ENCODE peak calls at places on chromosomes 6 and 20, in six cellular contexts. L is NCI-H2107; C is sigmoid colon; U is activated CD8-positive, alpha-beta memory T cell treated with anti-CD3 and anti-CD28 coated beads, Interleukin-2, amount 50 U/mL, for 4 hours; B is NCI-H1092; P is memory B cell. E is an unnamed sample.

GRCh38 chr20:37755665-37756064 is 61.8 kb downstream of the CTNNBL1 start:
- DNase-seq in L (no peak), C (no peak), U (no peak), B (peak), P (no peak), E (no peak)

GRCh38 chr6:32188381-32189081 is 1.5 kb downstream of the PBX2 start:
- DNase-seq in L (no peak), C (peak), U (no peak), B (no peak), P (no peak), E (no peak)

GRCh38 chr6:57267586-57268293 is 45.6 kb upstream of the RAB23 start:
- DNase-seq in L (no peak), C (peak), U (peak), B (no peak), P (peak), E (peak)

GRCh38 chr6:170095273-170095976 is 195.5 kb downstream of the DLL1 start:
- DNase-seq in L (no peak), C (peak), U (no peak), B (no peak), P (no peak), E (no peak)

GRCh38 chr20:53281557-53282117 is 309.5 kb downstream of the TSHZ2 start:
- DNase-seq in L (no peak), C (no peak), U (no peak), B (no peak), P (no peak), E (no peak)

GRCh38 chr20:59598625-59599310 is 5.6 kb upstream of the PHACTR3 start:
- DNase-seq in L (peak), C (no peak), U (no peak), B (no peak), P (no peak), E (peak)

GRCh38 chr6:37713529-37714119 is 15.9 kb upstream of the MDGA1 start:
- DNase-seq in L (no peak), C (no peak), U (no peak), B (no peak), P (no peak), E (peak)

GRCh38 chr6:27392623-27393022 is 4.1 kb downstream of the ZNF391 start:
- DNase-seq in L (no peak), C (no peak), U (no peak), B (no peak), P (no peak), E (no peak)

GRCh38 chr6:39517763-39518162 is 195.3 kb upstream of the KCNK16 start:
- DNase-seq in L (no peak), C (no peak), U (no peak), B (no peak), P (no peak), E (no peak)

GRCh38 chr6:150241751-150242150 is 98.9 kb downstream of the PPP1R14C start:
- DNase-seq in L (no peak), C (no peak), U (no peak), B (no peak), P (no peak), E (no peak)

GRCh38 chr6:22099241-22099640 is 197.6 kb downstream of the PRL start:
- DNase-seq in L (no peak), C (no peak), U (no peak), B (no peak), P (no peak), E (no peak)

GRCh38 chr20:53133134-53133533 is 161.0 kb downstream of the TSHZ2 start:
- DNase-seq in L (peak), C (no peak), U (no peak), B (no peak), P (no peak), E (no peak)

GRCh38 chr20:46221271-46221670 is 87.0 kb downstream of the CDH22 start:
- DNase-seq in L (no peak), C (no peak), U (no peak), B (no peak), P (no peak), E (no peak)

GRCh38 chr20:33470866-33471265 is 19.0 kb upstream of the CBFA2T2 start:
- DNase-seq in L (no peak), C (no peak), U (no peak), B (no peak), P (no peak), E (no peak)

GRCh38 chr20:34705383-34706021 is 1.4 kb downstream of the TP53INP2 start:
- DNase-seq in L (no peak), C (no peak), U (peak), B (no peak), P (no peak), E (peak)

GRCh38 chr20:3101737-3102574 is 17.4 kb upstream of the AVP start:
- DNase-seq in L (no peak), C (no peak), U (peak), B (no peak), P (no peak), E (no peak)

GRCh38 chr6:139270249-139270648 is 21.5 kb downstream of the TXLNB start:
- DNase-seq in L (no peak), C (no peak), U (no peak), B (no peak), P (no peak), E (no peak)

GRCh38 chr6:100663219-100663863 is 198.6 kb upstream of the SIM1 start:
- DNase-seq in L (no peak), C (no peak), U (no peak), B (no peak), P (no peak), E (peak)

GRCh38 chr6:20367716-20368485 is 33.8 kb upstream of the E2F3 start:
- DNase-seq in L (no peak), C (no peak), U (peak), B (no peak), P (no peak), E (peak)

GRCh38 chr6:125931733-125932450 is 24.7 kb upstream of the HINT3 start:
- DNase-seq in L (no peak), C (no peak), U (no peak), B (no peak), P (no peak), E (no peak)

GRCh38 chr6:129754750-129755149 is 44.8 kb upstream of the ARHGAP18 start:
- DNase-seq in L (no peak), C (no peak), U (no peak), B (no peak), P (no peak), E (no peak)

GRCh38 chr6:38640216-38640909 is 634 bp upstream of the BTBD9 start:
- DNase-seq in L (no peak), C (peak), U (peak), B (no peak), P (no peak), E (no peak)

GRCh38 chr6:152642578-152643375 is 5.6 kb upstream of the SYNE1 start:
- DNase-seq in L (peak), C (no peak), U (peak), B (no peak), P (no peak), E (peak)

GRCh38 chr20:24370249-24370648 is 99.2 kb upstream of the SYNDIG1 start:
- DNase-seq in L (no peak), C (no peak), U (no peak), B (no peak), P (no peak), E (no peak)

GRCh38 chr20:34083137-34083536 is 28.9 kb downstream of the EIF2S2 start:
- DNase-seq in L (no peak), C (peak), U (no peak), B (no peak), P (no peak), E (peak)

GRCh38 chr6:128784266-128784665 is 98.7 kb upstream of the LAMA2 start:
- DNase-seq in L (no peak), C (no peak), U (no peak), B (no peak), P (no peak), E (no peak)

GRCh38 chr6:135540207-135540877 is 42.8 kb upstream of the AHI1 start:
- DNase-seq in L (no peak), C (no peak), U (no peak), B (no peak), P (no peak), E (no peak)

GRCh38 chr6:142878407-142878806 is 66.6 kb downstream of the HIVEP2 start:
- DNase-seq in L (no peak), C (no peak), U (no peak), B (no peak), P (no peak), E (no peak)

GRCh38 chr6:26180346-26180745 is 93.1 kb downstream of the HFE start:
- DNase-seq in L (no peak), C (no peak), U (no peak), B (no peak), P (no peak), E (no peak)

GRCh38 chr6:164010446-164011071 is 596.0 kb downstream of the QKI start:
- DNase-seq in L (no peak), C (no peak), U (no peak), B (no peak), P (no peak), E (no peak)

GRCh38 chr20:47535088-47535487 is 33.4 kb downstream of the NCOA3 start:
- DNase-seq in L (no peak), C (no peak), U (no peak), B (no peak), P (no peak), E (no peak)

GRCh38 chr20:31637660-31638059 is at the start of gene COX4I2:
- DNase-seq in L (no peak), C (no peak), U (no peak), B (no peak), P (no peak), E (no peak)

GRCh38 chr20:64256282-64256947 is 867 bp downstream of the PCMTD2 start:
- DNase-seq in L (no peak), C (no peak), U (no peak), B (no peak), P (no peak), E (peak)

GRCh38 chr6:45310118-45310788 is 17.9 kb upstream of the RUNX2 start:
- DNase-seq in L (no peak), C (no peak), U (peak), B (no peak), P (no peak), E (no peak)

GRCh38 chr6:4055420-4056041 is 23.4 kb downstream of the FAM217A start:
- DNase-seq in L (no peak), C (no peak), U (no peak), B (no peak), P (no peak), E (peak)

GRCh38 chr6:170173416-170173990 is 117.4 kb downstream of the DLL1 start:
- DNase-seq in L (no peak), C (peak), U (no peak), B (no peak), P (no peak), E (no peak)

GRCh38 chr20:56166781-56167465 is 81.6 kb upstream of the MC3R start:
- DNase-seq in L (peak), C (no peak), U (no peak), B (peak), P (no peak), E (no peak)

GRCh38 chr6:105900120-105900937 is 185.8 kb upstream of the PRDM1 start:
- DNase-seq in L (no peak), C (no peak), U (no peak), B (no peak), P (no peak), E (peak)

GRCh38 chr20:50446351-50447101 is 63.7 kb upstream of the PTPN1 start:
- DNase-seq in L (no peak), C (no peak), U (no peak), B (no peak), P (no peak), E (no peak)